ENCODE peak calls at places on chromosomes 16 and 17, in five cellular contexts. S is small intestine, Z is PC-9, Q is left ventricle myocardium inferior, D is hepatocyte. G is an unnamed sample.

GRCh38 chr17:13428611-13429042 is 173.1 kb downstream of the HS3ST3A1 start:
- DNase-seq in Z (no peak), S (no peak), Q (no peak), D (no peak), G (no peak)

GRCh38 chr16:59470556-59470955 is 736.4 kb upstream of the GOT2 start:
- DNase-seq in Z (no peak), S (no peak), Q (no peak), D (no peak), G (no peak)

GRCh38 chr16:13909872-13910303 is 10.1 kb upstream of the ERCC4 start:
- DNase-seq in S (peak; percentile 69), Q (peak; percentile 60), D (peak; percentile 66), Z (peak; percentile 34), G (no peak)

GRCh38 chr16:86784267-86784626 is 205.9 kb downstream of the FOXL1 start:
- DNase-seq in S (no peak), Z (no peak), D (no peak), Q (no peak), G (no peak)

GRCh38 chr16:57648125-57648524 is 19.7 kb downstream of the ADGRG1 start:
- DNase-seq in Q (no peak), Z (no peak), S (no peak), D (no peak), G (no peak)

GRCh38 chr17:75639771-75640555 is 6.7 kb downstream of the SMIM5 start:
- DNase-seq in Z (peak; percentile 83), S (peak; percentile 69), D (peak; percentile 62), Q (no peak), G (peak; percentile 61)

GRCh38 chr16:88479795-88480760 is 27.0 kb downstream of the ZFPM1 start:
- DNase-seq in S (no peak), Z (no peak), D (no peak), Q (no peak), G (no peak)

GRCh38 chr16:57166951-57167350 is 18.9 kb downstream of the PSME3IP1 start:
- DNase-seq in S (no peak), D (no peak), Q (no peak), Z (no peak), G (no peak)

GRCh38 chr16:68400924-68401460 is 47.3 kb downstream of the SMPD3 start:
- DNase-seq in Z (no peak), S (no peak), D (no peak), Q (no peak), G (no peak)

GRCh38 chr16:3645504-3646347 is 8.8 kb upstream of the DNASE1 start:
- DNase-seq in D (peak; percentile 73), Z (no peak), Q (no peak), S (peak; percentile 64), G (peak; percentile 88)

GRCh38 chr16:31344712-31345111 is 10.3 kb upstream of the ITGAX start:
- DNase-seq in Z (no peak), Q (no peak), D (no peak), S (no peak), G (no peak)

GRCh38 chr17:80780381-80781187 is 211.1 kb upstream of the CHMP6 start:
- DNase-seq in Z (no peak), Q (no peak), D (peak; percentile 61), S (no peak), G (no peak)

GRCh38 chr17:5545051-5545987 is 39.0 kb downstream of the NLRP1 start:
- DNase-seq in S (no peak), Z (no peak), Q (no peak), D (no peak), G (no peak)

GRCh38 chr16:15961557-15962205 is 12.3 kb downstream of the ABCC1 start:
- DNase-seq in S (no peak), Z (no peak), D (no peak), Q (no peak), G (no peak)

GRCh38 chr17:19672009-19672837 is 23.7 kb downstream of the ALDH3A2 start:
- DNase-seq in Z (no peak), S (peak; percentile 96), D (peak; percentile 62), Q (peak; percentile 48), G (no peak)

GRCh38 chr17:4980644-4981216 is 6.7 kb downstream of the CAMTA2 start:
- DNase-seq in Z (no peak), Q (no peak), S (peak; percentile 63), D (peak; percentile 81), G (peak; percentile 88)

DNA sequence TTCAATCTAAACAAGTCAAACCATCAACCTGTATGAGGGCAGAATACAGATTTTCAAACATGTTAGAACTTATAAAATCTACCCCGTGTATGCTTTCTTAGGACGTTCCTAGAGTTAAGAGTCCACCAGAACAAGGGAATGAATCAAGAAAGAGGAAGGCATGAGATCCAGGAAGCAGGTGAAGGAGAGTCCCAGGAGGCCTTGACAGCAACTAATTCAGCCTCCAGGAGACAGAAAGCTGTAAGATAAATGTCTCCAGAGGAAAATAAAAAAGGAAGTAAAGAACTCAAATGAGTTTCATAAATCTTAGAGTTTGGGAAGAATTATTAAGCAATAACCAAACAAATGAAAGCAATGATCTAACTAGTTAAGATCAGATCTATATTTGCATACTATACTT is 2.7 kb downstream of the BRD7 start:
- DNase-seq in S (no peak), D (no peak), Q (no peak), Z (no peak), G (no peak)
- H3K4me3 ChIP-seq in S (no peak overlapping the region), D (no peak overlapping the region), Q (no peak overlapping the region), Z (no peak overlapping the region), G (peak overlapping the region; percentile 91)

DNA sequence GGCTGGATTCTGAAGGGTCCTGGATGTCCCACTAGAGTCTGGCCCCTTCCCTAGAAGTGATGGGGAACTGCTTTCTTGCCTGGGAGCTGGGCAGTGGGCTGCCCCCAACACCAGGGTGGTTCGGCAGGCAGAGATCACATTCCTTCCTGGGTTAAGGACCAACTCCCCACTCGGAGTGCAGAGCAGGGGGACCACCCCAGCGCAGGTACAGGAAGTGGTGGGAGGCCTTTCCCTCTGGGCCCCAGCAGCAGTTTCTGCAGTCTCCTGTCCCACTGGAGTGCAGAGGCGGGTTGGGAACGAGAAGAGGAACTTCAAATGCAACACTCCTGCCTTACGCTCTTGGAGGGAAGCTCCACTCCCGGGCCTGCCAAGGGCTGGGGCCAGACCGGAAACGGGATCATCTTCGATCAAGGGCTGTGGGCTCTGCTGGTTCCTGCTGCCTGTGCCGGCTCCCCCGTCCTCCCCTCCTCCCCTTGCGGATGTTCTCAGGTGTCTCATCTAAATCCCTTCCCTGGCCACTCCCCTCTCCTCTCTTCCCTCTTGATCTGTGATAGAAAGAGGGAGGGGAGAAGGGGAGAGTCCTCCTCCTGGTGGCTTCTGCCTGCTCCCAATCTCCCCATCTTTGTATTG is 9.0 kb upstream of the NGFR start:
- DNase-seq in Z (no peak), D (peak; percentile 46), Q (peak; percentile 22), S (no peak), G (peak; percentile 98)
- H3K27ac ChIP-seq in Z (no peak overlapping the region), D (peak overlapping the region; percentile 40), Q (no peak overlapping the region), S (no peak overlapping the region), G (no peak overlapping the region)

GRCh38 chr16:51152691-51153261 is 1.7 kb upstream of the SALL1 start:
- DNase-seq in S (no peak), Z (no peak), D (no peak), Q (no peak), G (peak; percentile 85)

GRCh38 chr16:51153275-51153991 is 2.4 kb upstream of the SALL1 start:
- DNase-seq in Z (no peak), Q (no peak), D (no peak), S (no peak), G (peak; percentile 83)

GRCh38 chr16:51155901-51156810 is 5.1 kb upstream of the SALL1 start:
- DNase-seq in D (peak; percentile 26), Z (no peak), Q (no peak), S (no peak), G (peak; percentile 73)

GRCh38 chr16:51155199-51155607 is 4.1 kb upstream of the SALL1 start:
- DNase-seq in D (no peak), Z (no peak), Q (no peak), S (no peak), G (peak; percentile 75)

DNA sequence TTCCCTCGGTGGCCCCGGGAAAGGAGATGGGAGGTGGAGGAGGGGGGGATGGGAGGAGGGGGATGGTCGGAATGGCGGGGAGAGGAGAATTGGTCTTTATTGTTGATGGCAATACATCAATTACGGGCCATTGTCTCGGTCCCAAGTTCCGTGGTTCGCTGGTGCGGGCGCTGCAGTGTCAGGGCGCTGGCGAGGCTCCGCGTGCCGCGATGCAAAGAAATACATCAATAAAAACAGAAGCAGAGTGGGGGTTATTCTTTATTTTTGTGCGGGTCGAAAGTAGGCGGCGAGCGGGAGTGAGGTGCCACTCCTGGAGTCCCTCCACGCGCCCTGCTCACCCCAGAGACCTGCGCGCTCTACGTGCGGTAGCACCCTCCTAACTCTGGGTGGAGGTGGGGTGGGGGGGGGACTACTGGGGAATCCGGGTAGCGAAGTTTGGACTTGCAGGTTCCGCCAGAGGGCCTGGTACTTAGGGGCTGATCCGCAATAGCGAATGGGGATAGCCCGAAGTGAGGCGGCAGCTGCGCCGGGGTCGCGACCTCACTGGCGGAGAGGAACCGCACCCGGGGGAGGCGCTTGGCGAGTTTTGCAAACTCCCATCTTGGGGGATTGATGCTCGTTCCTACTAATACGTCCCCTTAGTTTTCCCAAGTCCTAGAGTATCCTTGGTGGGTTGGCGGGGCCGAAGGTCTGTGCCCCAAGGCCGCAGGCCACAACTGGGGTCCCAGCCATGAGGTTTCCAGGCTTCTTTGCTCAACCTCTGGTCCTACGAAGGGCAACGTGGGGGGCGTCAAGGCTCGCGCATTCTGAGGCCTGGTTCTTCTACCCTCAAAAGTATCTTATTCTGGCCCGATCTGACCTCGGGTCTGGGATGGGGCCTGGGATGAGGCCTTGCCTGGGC is 3.5 kb upstream of the SALL1 start:
- DNase-seq in Z (no peak), Q (no peak), S (no peak), D (peak; percentile 25), G (peak; percentile 84)
- H3K4me3 ChIP-seq in Z (no peak overlapping the region), Q (peak overlapping the region; percentile 48), S (no peak overlapping the region), D (no peak overlapping the region), G (peak overlapping the region; percentile 99)

GRCh38 chr17:2853111-2853721 is 57.0 kb downstream of the RAP1GAP2 start:
- DNase-seq in S (peak; percentile 43), D (peak; percentile 61), Z (peak; percentile 67), Q (peak; percentile 58), G (peak; percentile 90)
- H3K27ac ChIP-seq in S (peak overlapping the region; percentile 12), D (peak overlapping the region; percentile 53), Z (no peak overlapping the region), Q (peak overlapping the region; percentile 88), G (no peak overlapping the region)

GRCh38 chr17:79024901-79025737 is 1.1 kb downstream of the C1QTNF1 start:
- DNase-seq in Z (no peak), D (no peak), S (peak; percentile 15), Q (peak; percentile 76), G (peak; percentile 48)
- H3K4me3 ChIP-seq in Z (peak overlapping the region; percentile 78), D (no peak overlapping the region), S (no peak overlapping the region), Q (peak overlapping the region; percentile 81), G (peak overlapping the region; percentile 85)

GRCh38 chr16:27273670-27274522 is 5.3 kb upstream of the NSMCE1 start:
- DNase-seq in D (peak; percentile 82), Z (no peak), Q (no peak), S (peak; percentile 83), G (peak; percentile 26)
- H3K27ac ChIP-seq in D (peak overlapping the region; percentile 91), Z (no peak overlapping the region), Q (no peak overlapping the region), S (peak overlapping the region; percentile 38), G (no peak overlapping the region)

GRCh38 chr17:57553525-57553924 is 191.6 kb downstream of the CCDC182 start:
- DNase-seq in D (no peak), S (no peak), Q (no peak), Z (no peak), G (no peak)

GRCh38 chr17:57555636-57556175 is 189.4 kb downstream of the CCDC182 start:
- DNase-seq in D (no peak), S (no peak), Z (no peak), Q (no peak), G (no peak)

GRCh38 chr17:57553991-57554825 is 190.9 kb downstream of the CCDC182 start:
- DNase-seq in S (no peak), Q (no peak), Z (no peak), D (peak; percentile 77), G (peak; percentile 87)

GRCh38 chr17:57557363-57557762 is 187.7 kb downstream of the CCDC182 start:
- DNase-seq in Q (no peak), S (no peak), D (no peak), Z (peak; percentile 2), G (no peak)

GRCh38 chr17:57554826-57555635 is 190.1 kb downstream of the CCDC182 start:
- DNase-seq in D (no peak), Z (no peak), Q (no peak), S (no peak), G (peak; percentile 75)
- H3K4me3 ChIP-seq in D (no peak overlapping the region), Z (no peak overlapping the region), Q (no peak overlapping the region), S (no peak overlapping the region), G (no peak overlapping the region)